ENCODE peak calls at places on chromosomes 7 and 10, in six cellular contexts. P is stimulated activated CD8-positive, alpha-beta memory T cell treated with anti-CD3 and anti-CD28 coated beads, Interleukin-2, amount 100 ng/mL, for 1 hour; U is tibial artery; A is amniotic stem cell; F is stimulated activated CD4-positive, alpha-beta T cell treated with anti-CD3 and anti-CD28 coated beads, Interleukin-2, amount 100 ng/mL, for 4 hours; O is ACHN. N is an unnamed sample.

GRCh38 chr7:978049-978346 is 2.6 kb upstream of the COX19 start:
- DNase-seq in P (no peak), U (no peak), A (no peak), F (no peak), O (no peak), N (no peak)

GRCh38 chr7:157087646-157088045 is 51.1 kb upstream of the UBE3C start:
- DNase-seq in P (no peak), U (no peak), A (no peak), F (no peak), O (no peak), N (no peak)

GRCh38 chr7:155213955-155214327 is 83.7 kb upstream of the INSIG1 start:
- DNase-seq in P (no peak), U (no peak), A (no peak), F (no peak), O (no peak), N (no peak)

GRCh38 chr10:60270426-60270825 is 119.2 kb downstream of the ANK3 start:
- DNase-seq in P (no peak), U (no peak), A (no peak), F (no peak), O (no peak), N (no peak)

GRCh38 chr10:82574081-82574480 is 699.1 kb downstream of the NRG3 start:
- DNase-seq in P (no peak), U (no peak), A (no peak), F (no peak), O (no peak), N (no peak)

GRCh38 chr7:103106336-103107070 is 31.6 kb downstream of the ARMC10 start:
- DNase-seq in P (no peak), U (no peak), A (no peak), F (no peak), O (no peak), N (no peak)

GRCh38 chr10:6729071-6729773 is 149.1 kb upstream of the PRKCQ start:
- DNase-seq in P (no peak), U (no peak), A (no peak), F (no peak), O (no peak), N (no peak)

GRCh38 chr7:114088541-114088940 is 169.7 kb upstream of the PPP1R3A start:
- DNase-seq in P (no peak), U (no peak), A (no peak), F (no peak), O (peak; percentile 17), N (no peak)

GRCh38 chr7:30510124-30511074 is 5.8 kb upstream of the GGCT start:
- DNase-seq in P (no peak), U (peak; percentile 35), A (no peak), F (peak; percentile 17), O (peak; percentile 69), N (peak; percentile 11)

GRCh38 chr10:29634764-29635625 is at the start of gene SVIL:
- DNase-seq in P (no peak), U (peak; percentile 85), A (no peak), F (no peak), O (no peak), N (no peak)

GRCh38 chr7:102433319-102434038 is at the start of gene ORAI2:
- DNase-seq in P (peak; percentile 82), U (peak; percentile 62), A (peak; percentile 30), F (peak; percentile 84), O (peak; percentile 87), N (peak; percentile 88)

GRCh38 chr10:74099836-74100235 is 50.8 kb downstream of the AP3M1 start:
- DNase-seq in P (no peak), U (no peak), A (no peak), F (no peak), O (no peak), N (no peak)

GRCh38 chr7:106462365-106462859 is 177.6 kb upstream of the NAMPT start:
- DNase-seq in P (no peak), U (no peak), A (peak; percentile 26), F (no peak), O (peak; percentile 75), N (peak; percentile 37)

GRCh38 chr10:97024181-97025073 is 161.3 kb downstream of the SLIT1 start:
- DNase-seq in P (no peak), U (no peak), A (peak; percentile 47), F (no peak), O (peak; percentile 72), N (no peak)

GRCh38 chr10:34473174-34474059 is 341.7 kb downstream of the PARD3 start:
- DNase-seq in P (no peak), U (no peak), A (no peak), F (no peak), O (no peak), N (no peak)

GRCh38 chr7:81248420-81248819 is 329.6 kb upstream of the SEMA3C start:
- DNase-seq in P (no peak), U (no peak), A (no peak), F (no peak), O (no peak), N (no peak)

GRCh38 chr7:46215987-46216567 is 295.0 kb upstream of the IGFBP3 start:
- DNase-seq in P (no peak), U (no peak), A (no peak), F (no peak), O (no peak), N (no peak)

GRCh38 chr10:45580371-45580770 is 92.2 kb downstream of the ZFAND4 start:
- DNase-seq in P (no peak), U (no peak), A (no peak), F (no peak), O (peak; percentile 25), N (peak; percentile 54)

GRCh38 chr10:70782401-70783055 is 2.6 kb downstream of the TBATA start:
- DNase-seq in P (no peak), U (no peak), A (no peak), F (no peak), O (no peak), N (no peak)

GRCh38 chr10:60732240-60733188 is 45.8 kb upstream of the CDK1 start:
- DNase-seq in P (no peak), U (no peak), A (no peak), F (no peak), O (peak; percentile 11), N (peak; percentile 53)

GRCh38 chr10:25059990-25060389 is 43.6 kb downstream of the THNSL1 start:
- DNase-seq in P (no peak), U (peak; percentile 83), A (peak; percentile 49), F (no peak), O (peak; percentile 51), N (no peak)

GRCh38 chr7:32037650-32038198 is 32.5 kb downstream of the PDE1C start:
- DNase-seq in P (no peak), U (no peak), A (no peak), F (no peak), O (no peak), N (no peak)

GRCh38 chr10:88038268-88038667 is 174.8 kb downstream of the PTEN start:
- DNase-seq in P (no peak), U (no peak), A (no peak), F (no peak), O (no peak), N (no peak)

N was measured in germinal center.